ENCODE peak calls at places on chromosomes 5 and 9, in four cellular contexts. K is AG04450; E is uterus; Y is CD8-positive, alpha-beta T cell. V is an unnamed sample.

GRCh38 chr9:69393425-69393824 is 68.4 kb downstream of the ENTREP1 start:
- DNase-seq in E (no peak), Y (no peak), K (no peak), V (no peak)

GRCh38 chr5:91245074-91245452 is 138.1 kb downstream of the ARRDC3 start:
- DNase-seq in K (no peak), Y (no peak), E (no peak), V (no peak)

GRCh38 chr9:88056876-88057275 is 81.4 kb downstream of the SPATA31C2 start:
- DNase-seq in E (no peak), K (peak), Y (no peak), V (peak)

GRCh38 chr5:9699681-9700080 is 69.5 kb upstream of the TAS2R1 start:
- DNase-seq in E (no peak), Y (no peak), K (no peak), V (no peak)

GRCh38 chr5:91301459-91301858 is 81.7 kb downstream of the ARRDC3 start:
- DNase-seq in K (no peak), E (no peak), Y (no peak), V (peak)

GRCh38 chr5:111781200-111781599 is 24.2 kb upstream of the NREP start:
- DNase-seq in K (no peak), Y (no peak), E (no peak), V (no peak)

GRCh38 chr9:33858346-33858869 is 41.4 kb downstream of the UBE2R2 start:
- DNase-seq in K (no peak), Y (no peak), E (no peak), V (peak)

GRCh38 chr9:88772602-88773001 is 218.7 kb upstream of the S1PR3 start:
- DNase-seq in Y (no peak), E (no peak), K (no peak), V (peak)

GRCh38 chr5:170329524-170329923 is 31.9 kb upstream of the LCP2 start:
- DNase-seq in K (no peak), E (no peak), Y (no peak), V (no peak)

GRCh38 chr5:176542596-176543427 is 5.6 kb upstream of the RNF44 start:
- DNase-seq in K (no peak), Y (no peak), E (no peak), V (no peak)

GRCh38 chr5:83417884-83418283 is 53.7 kb upstream of the VCAN start:
- DNase-seq in K (no peak), Y (no peak), E (no peak), V (peak)

GRCh38 chr9:135468866-135469521 is 10.6 kb upstream of the PPP1R26 start:
- DNase-seq in K (no peak), E (no peak), Y (no peak), V (peak)

GRCh38 chr5:123617561-123617960 is 105.6 kb downstream of the CSNK1G3 start:
- DNase-seq in Y (no peak), K (no peak), E (no peak), V (no peak)

GRCh38 chr9:87968155-87968554 is 6.2 kb downstream of the CDK20 start:
- DNase-seq in Y (no peak), K (no peak), E (no peak), V (no peak)

GRCh38 chr5:57979671-57980070 is 480.2 kb downstream of the PLK2 start:
- DNase-seq in K (no peak), E (no peak), Y (no peak), V (no peak)

GRCh38 chr5:172958268-172959046 is 767 bp upstream of the RPL26L1 start:
- DNase-seq in E (peak), K (no peak), Y (peak), V (peak)

GRCh38 chr5:142841511-142842255 is 71.5 kb downstream of the ARHGAP26 start:
- DNase-seq in Y (no peak), E (peak), K (no peak), V (no peak)

GRCh38 chr5:93071710-93072109 is 509.3 kb downstream of the NR2F1-AS1 start:
- DNase-seq in K (no peak), Y (no peak), E (no peak), V (no peak)

GRCh38 chr5:6473284-6473683 is 24.6 kb downstream of the UBE2QL1 start:
- DNase-seq in Y (no peak), K (no peak), E (no peak), V (no peak)

DNA sequence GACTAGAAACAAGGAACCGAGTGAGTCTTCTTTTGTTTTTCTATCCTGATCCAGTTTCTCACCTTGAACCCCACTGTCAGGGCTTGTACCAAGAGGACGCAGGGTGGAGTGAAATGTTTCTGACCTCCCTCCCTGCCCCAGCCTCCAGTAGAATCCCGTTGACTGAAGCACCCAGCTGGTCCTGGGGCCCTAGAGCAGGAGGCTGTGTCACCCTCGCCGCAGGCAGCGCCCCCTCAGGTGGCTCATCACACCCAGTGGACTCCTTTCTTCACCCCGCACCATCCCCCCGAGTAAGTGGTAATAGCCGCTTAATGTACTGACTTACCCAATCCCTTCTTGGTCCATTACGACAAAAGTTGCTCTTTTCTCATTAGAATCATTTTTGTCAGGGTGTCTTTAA is 53.8 kb downstream of the MVB12B start:
- DNase-seq in Y (no peak), E (no peak), K (no peak), V (no peak)
- TF ChIP-seq CTCF in Y (no peak), E (no peak), K (no peak), V (no peak)

GRCh38 chr5:150175536-150175935 is 9.0 kb downstream of the CDX1 start:
- DNase-seq in E (no peak), K (no peak), Y (no peak), V (no peak)
- TF ChIP-seq CTCF in E (peak), K (peak), Y (no peak), V (peak)

GRCh38 chr5:149581931-149582768 is 852 bp downstream of the ARHGEF37 start:
- DNase-seq in K (no peak), Y (no peak), E (peak), V (peak)

GRCh38 chr5:149580808-149581191 is 498 bp upstream of the ARHGEF37 start:
- DNase-seq in Y (no peak), K (no peak), E (no peak), V (no peak)

GRCh38 chr5:149583394-149583793 is 2.1 kb downstream of the ARHGEF37 start:
- DNase-seq in E (peak), K (no peak), Y (no peak), V (no peak)

GRCh38 chr5:149578896-149579295 is 2.4 kb upstream of the ARHGEF37 start:
- DNase-seq in E (no peak), K (no peak), Y (no peak), V (no peak)

GRCh38 chr5:149581192-149581861 is at the start of gene ARHGEF37:
- DNase-seq in E (peak), K (no peak), Y (peak), V (peak)
- TF ChIP-seq CTCF in E (no peak), K (no peak), Y (no peak), V (no peak)

GRCh38 chr9:91948061-91948422 is 2.0 kb downstream of the ROR2 start:
- DNase-seq in E (no peak), K (no peak), Y (no peak), V (no peak)

GRCh38 chr9:91949293-91949945 is 609 bp downstream of the ROR2 start:
- DNase-seq in Y (no peak), E (peak), K (no peak), V (no peak)

GRCh38 chr9:91949946-91950664 is at the start of gene ROR2:
- DNase-seq in K (no peak), Y (peak), E (peak), V (peak)

GRCh38 chr9:91946825-91947224 is 3.2 kb downstream of the ROR2 start:
- DNase-seq in K (no peak), Y (no peak), E (no peak), V (no peak)

DNA sequence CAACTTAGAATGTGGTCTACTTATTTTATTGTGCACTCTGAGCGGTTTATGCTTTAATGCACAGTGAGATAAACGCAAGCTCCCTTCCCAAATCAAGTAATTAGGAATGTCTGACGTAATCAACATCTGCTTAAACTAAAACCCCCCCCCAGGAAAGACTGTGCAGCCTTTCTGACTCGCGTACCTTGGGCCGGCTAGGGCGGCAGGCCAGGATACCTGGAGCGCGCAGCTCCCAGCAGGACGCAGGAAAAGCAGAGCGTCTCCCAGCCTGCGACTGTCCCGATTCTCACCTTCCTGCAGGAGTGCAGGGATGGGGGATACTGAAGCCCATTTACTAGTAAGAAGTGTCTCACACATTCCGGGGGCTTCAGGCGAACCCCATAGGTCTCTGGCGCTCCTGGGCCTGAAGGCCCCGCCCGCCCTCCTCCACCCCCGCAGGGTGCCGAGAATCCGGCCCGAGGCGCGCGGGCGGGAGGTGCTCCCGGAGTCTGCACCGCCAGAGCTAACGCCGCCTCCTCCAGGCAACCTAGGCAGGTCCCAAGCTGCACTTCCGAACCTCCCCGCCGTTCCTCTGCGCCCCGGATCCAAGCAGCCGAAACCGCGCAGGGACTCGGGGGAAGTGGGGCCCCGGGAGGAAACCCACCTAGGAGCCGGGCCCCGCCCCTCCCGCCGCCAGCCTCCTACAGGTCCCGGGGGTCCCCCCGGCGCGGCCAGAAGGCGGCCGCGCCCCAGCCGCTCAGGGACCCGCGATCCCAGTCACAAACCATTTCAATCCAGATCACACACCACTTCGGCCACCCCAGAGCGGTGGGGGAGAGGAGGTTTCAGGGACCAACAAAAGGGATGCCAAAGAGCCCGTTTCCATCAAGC is 1.4 kb downstream of the ROR2 start:
- DNase-seq in K (no peak), Y (no peak), E (peak), V (peak)
- TF ChIP-seq CTCF in K (peak), Y (no peak), E (no peak), V (peak)

GRCh38 chr5:150214289-150214688 is 24.4 kb downstream of the SLC6A7 start:
- DNase-seq in E (peak), K (no peak), Y (no peak), V (no peak)
- TF ChIP-seq CTCF in E (no peak), K (peak), Y (no peak), V (no peak)

GRCh38 chr9:94612071-94612470 is 18.4 kb upstream of the FBP2 start:
- DNase-seq in Y (no peak), E (no peak), K (no peak), V (no peak)

GRCh38 chr9:94607340-94607695 is 13.7 kb upstream of the FBP2 start:
- DNase-seq in Y (no peak), E (no peak), K (no peak), V (no peak)

GRCh38 chr9:94611638-94612068 is 18.0 kb upstream of the FBP2 start:
- DNase-seq in E (no peak), Y (no peak), K (no peak), V (no peak)

GRCh38 chr9:94610181-94610591 is 16.6 kb upstream of the FBP2 start:
- DNase-seq in Y (no peak), E (no peak), K (no peak), V (no peak)

GRCh38 chr9:94613003-94613402 is 19.4 kb upstream of the FBP2 start:
- DNase-seq in K (no peak), E (no peak), Y (no peak), V (no peak)
- TF ChIP-seq CTCF in K (no peak), E (no peak), Y (no peak), V (no peak)

GRCh38 chr5:132909702-132910101 is 36.2 kb downstream of the LEAP2 start:
- DNase-seq in Y (no peak), E (no peak), K (no peak), V (no peak)

GRCh38 chr5:132901036-132901435 is 27.6 kb downstream of the LEAP2 start:
- DNase-seq in Y (no peak), E (no peak), K (no peak), V (no peak)

GRCh38 chr5:132901730-132902129 is 28.3 kb downstream of the LEAP2 start:
- DNase-seq in Y (no peak), E (no peak), K (no peak), V (no peak)

GRCh38 chr5:132907161-132907560 is 33.7 kb downstream of the LEAP2 start:
- DNase-seq in K (no peak), E (no peak), Y (no peak), V (peak)

GRCh38 chr5:132905938-132906337 is 32.5 kb downstream of the LEAP2 start:
- DNase-seq in K (peak), E (no peak), Y (no peak), V (peak)
- TF ChIP-seq CTCF in K (peak), E (no peak), Y (no peak), V (peak)

GRCh38 chr5:113294341-113295110 is 140.3 kb downstream of the TSSK1B start:
- DNase-seq in K (peak), E (peak), Y (peak), V (peak)
- TF ChIP-seq CTCF in K (peak), E (no peak), Y (no peak), V (peak)

GRCh38 chr5:134553816-134554215 is 28.3 kb downstream of the JADE2 start:
- DNase-seq in K (no peak), Y (no peak), E (no peak), V (no peak)

GRCh38 chr5:134555223-134555790 is 29.8 kb downstream of the JADE2 start:
- DNase-seq in Y (no peak), K (no peak), E (no peak), V (no peak)

GRCh38 chr5:134555889-134556311 is 30.4 kb downstream of the JADE2 start:
- DNase-seq in E (no peak), K (no peak), Y (peak), V (peak)

GRCh38 chr5:134552301-134552700 is 26.8 kb downstream of the JADE2 start:
- DNase-seq in K (peak), E (no peak), Y (no peak), V (peak)

DNA sequence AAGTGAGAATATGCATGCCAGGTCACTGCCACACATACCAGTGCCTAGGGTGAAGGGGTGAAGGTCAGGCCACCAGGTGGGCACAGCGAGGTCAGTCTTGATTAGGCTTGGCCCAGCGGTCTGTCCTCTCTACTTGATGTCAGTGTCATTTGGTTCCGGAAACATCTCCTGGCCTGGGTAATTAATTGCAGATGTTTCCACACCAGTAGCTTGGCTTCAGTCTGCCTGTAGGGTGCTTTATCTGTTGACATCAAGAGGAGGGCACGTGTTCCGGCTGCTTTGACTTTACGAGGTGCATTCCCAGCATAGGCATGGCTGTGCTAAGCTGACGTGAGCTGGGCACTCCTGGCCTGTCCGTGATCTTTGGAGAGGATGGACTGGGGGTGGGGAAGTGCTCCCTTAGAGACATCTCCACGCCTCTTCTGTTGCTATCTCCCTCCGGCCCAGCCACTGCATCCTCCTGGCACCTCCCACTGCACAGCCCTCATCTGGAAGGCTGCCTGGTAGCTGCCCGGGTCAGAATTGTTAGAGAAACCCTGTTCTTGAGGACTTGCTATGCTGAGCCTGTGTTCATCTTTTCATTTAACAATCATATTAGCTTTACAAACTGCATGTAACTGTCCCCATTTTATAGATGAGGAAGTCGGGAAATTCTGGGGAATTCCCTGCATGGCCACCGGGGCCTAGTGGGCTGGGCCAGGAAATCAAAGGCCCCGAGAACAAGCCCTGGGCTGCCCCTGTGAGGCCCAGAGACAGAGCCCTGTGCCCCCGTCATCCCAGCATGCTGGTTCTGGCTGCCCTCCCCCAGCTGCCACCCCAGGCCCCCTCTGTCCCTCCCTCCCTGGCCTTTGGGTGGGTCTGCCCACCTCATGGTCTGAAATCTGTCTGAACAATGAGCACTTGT is 29.1 kb downstream of the JADE2 start:
- DNase-seq in E (peak), Y (no peak), K (peak), V (peak)
- TF ChIP-seq CTCF in E (no peak), Y (no peak), K (no peak), V (no peak)

V was measured in bronchial epithelial cell.